ENCODE peak calls at places on chromosomes 4 and X, in seven cellular contexts. One of them, this sample, is unnamed.

GRCh38 chr4:185286571-185286970 is 77.2 kb downstream of the SNX25 start:
- DNase-seq in PC-3: no peak
- DNase-seq in neural progenitor cell: no peak
- DNase-seq in SK-N-SH: no peak
- DNase-seq in GM23338: no peak
- DNase-seq in HCT116: no peak
- DNase-seq in hepatocyte: no peak
- DNase-seq in this sample: no peak

GRCh38 chr4:8644966-8645752 is 52.6 kb downstream of the CPZ start:
- DNase-seq in PC-3: no peak
- DNase-seq in hepatocyte: no peak
- DNase-seq in SK-N-SH: no peak
- DNase-seq in HCT116: no peak
- DNase-seq in GM23338: no peak
- DNase-seq in neural progenitor cell: no peak
- DNase-seq in this sample: no peak

GRCh38 chrX:17824980-17825379 is 36.1 kb downstream of the RAI2 start:
- DNase-seq in hepatocyte: no peak
- DNase-seq in PC-3: no peak
- DNase-seq in neural progenitor cell: no peak
- DNase-seq in SK-N-SH: no peak
- DNase-seq in GM23338: no peak
- DNase-seq in HCT116: no peak
- DNase-seq in this sample: no peak

GRCh38 chr4:113012122-113012725 is 37.2 kb upstream of the ANK2 start:
- DNase-seq in hepatocyte: no peak
- DNase-seq in neural progenitor cell: no peak
- DNase-seq in PC-3: no peak
- DNase-seq in SK-N-SH: peak; percentile 55
- DNase-seq in GM23338: no peak
- DNase-seq in HCT116: no peak
- DNase-seq in this sample: no peak

GRCh38 chrX:9785944-9786741 is at the start of gene SHROOM2:
- DNase-seq in PC-3: peak; percentile 23
- DNase-seq in SK-N-SH: peak; percentile 72
- DNase-seq in neural progenitor cell: peak; percentile 73
- DNase-seq in GM23338: peak; percentile 52
- DNase-seq in hepatocyte: peak; percentile 41
- DNase-seq in HCT116: no peak
- DNase-seq in this sample: no peak

GRCh38 chr4:164847016-164847415 is 30.0 kb upstream of the APELA start:
- DNase-seq in hepatocyte: no peak
- DNase-seq in HCT116: no peak
- DNase-seq in PC-3: no peak
- DNase-seq in GM23338: no peak
- DNase-seq in SK-N-SH: no peak
- DNase-seq in neural progenitor cell: no peak
- DNase-seq in this sample: no peak

GRCh38 chr4:46931981-46932380 is 22.9 kb upstream of the COX7B2 start:
- DNase-seq in HCT116: no peak
- DNase-seq in PC-3: peak; percentile 41
- DNase-seq in neural progenitor cell: peak; percentile 58
- DNase-seq in hepatocyte: peak; percentile 37
- DNase-seq in SK-N-SH: no peak
- DNase-seq in GM23338: peak; percentile 75
- DNase-seq in this sample: peak; percentile 14

GRCh38 chr4:2135083-2135482 is 76.0 kb downstream of the NAT8L start:
- DNase-seq in SK-N-SH: peak; percentile 49
- DNase-seq in neural progenitor cell: no peak
- DNase-seq in HCT116: no peak
- DNase-seq in GM23338: no peak
- DNase-seq in PC-3: no peak
- DNase-seq in hepatocyte: peak; percentile 33
- DNase-seq in this sample: no peak

GRCh38 chrX:12843061-12843667 is 23.7 kb upstream of the TLR7 start:
- DNase-seq in HCT116: no peak
- DNase-seq in neural progenitor cell: no peak
- DNase-seq in PC-3: no peak
- DNase-seq in GM23338: no peak
- DNase-seq in hepatocyte: no peak
- DNase-seq in SK-N-SH: no peak
- DNase-seq in this sample: no peak

GRCh38 chrX:19514791-19515614 is at the start of gene MAP3K15:
- DNase-seq in HCT116: no peak
- DNase-seq in GM23338: peak; percentile 61
- DNase-seq in hepatocyte: peak; percentile 39
- DNase-seq in SK-N-SH: peak; percentile 74
- DNase-seq in neural progenitor cell: peak; percentile 72
- DNase-seq in PC-3: peak; percentile 50
- DNase-seq in this sample: no peak

GRCh38 chr4:169024762-169025161 is 14.7 kb upstream of the CBR4 start:
- DNase-seq in hepatocyte: peak; percentile 37
- DNase-seq in PC-3: peak; percentile 68
- DNase-seq in HCT116: peak; percentile 15
- DNase-seq in SK-N-SH: peak; percentile 69
- DNase-seq in GM23338: peak; percentile 30
- DNase-seq in neural progenitor cell: peak; percentile 49
- DNase-seq in this sample: peak; percentile 19

GRCh38 chrX:103792916-103793540 is 16.4 kb downstream of the PLP1 start:
- DNase-seq in SK-N-SH: no peak
- DNase-seq in hepatocyte: no peak
- DNase-seq in PC-3: peak; percentile 82
- DNase-seq in neural progenitor cell: no peak
- DNase-seq in GM23338: no peak
- DNase-seq in HCT116: no peak
- DNase-seq in this sample: no peak

GRCh38 chr4:12178614-12179263 is 750.0 kb upstream of the HS3ST1 start:
- DNase-seq in GM23338: no peak
- DNase-seq in hepatocyte: no peak
- DNase-seq in HCT116: no peak
- DNase-seq in SK-N-SH: no peak
- DNase-seq in neural progenitor cell: no peak
- DNase-seq in PC-3: no peak
- DNase-seq in this sample: no peak

GRCh38 chr4:154503598-154503997 is 12.0 kb upstream of the DCHS2 start:
- DNase-seq in HCT116: peak; percentile 50
- DNase-seq in neural progenitor cell: peak; percentile 51
- DNase-seq in GM23338: peak; percentile 82
- DNase-seq in SK-N-SH: peak; percentile 17
- DNase-seq in PC-3: peak; percentile 60
- DNase-seq in hepatocyte: peak; percentile 16
- DNase-seq in this sample: peak; percentile 38

GRCh38 chrX:17788439-17788838 is 51.1 kb downstream of the SCML1 start:
- DNase-seq in SK-N-SH: peak; percentile 80
- DNase-seq in neural progenitor cell: peak; percentile 30
- DNase-seq in PC-3: peak; percentile 74
- DNase-seq in hepatocyte: peak; percentile 40
- DNase-seq in GM23338: peak; percentile 60
- DNase-seq in HCT116: peak; percentile 10
- DNase-seq in this sample: peak; percentile 14

GRCh38 chr4:129900430-129900953 is 804.5 kb downstream of the C4orf33 start:
- DNase-seq in SK-N-SH: no peak
- DNase-seq in neural progenitor cell: no peak
- DNase-seq in HCT116: no peak
- DNase-seq in PC-3: no peak
- DNase-seq in GM23338: no peak
- DNase-seq in hepatocyte: peak; percentile 23
- DNase-seq in this sample: no peak

GRCh38 chr4:76679691-76680090 is 218.3 kb downstream of the SOWAHB start:
- DNase-seq in HCT116: no peak
- DNase-seq in PC-3: no peak
- DNase-seq in neural progenitor cell: no peak
- DNase-seq in GM23338: no peak
- DNase-seq in SK-N-SH: no peak
- DNase-seq in hepatocyte: no peak
- DNase-seq in this sample: no peak

GRCh38 chr4:124685851-124686250 is 26.7 kb downstream of the ANKRD50 start:
- DNase-seq in HCT116: no peak
- DNase-seq in GM23338: no peak
- DNase-seq in PC-3: no peak
- DNase-seq in neural progenitor cell: no peak
- DNase-seq in hepatocyte: no peak
- DNase-seq in SK-N-SH: no peak
- DNase-seq in this sample: no peak

GRCh38 chr4:59175588-59175987 is 2024.5 kb upstream of the ADGRL3 start:
- DNase-seq in hepatocyte: no peak
- DNase-seq in neural progenitor cell: no peak
- DNase-seq in GM23338: no peak
- DNase-seq in HCT116: no peak
- DNase-seq in PC-3: no peak
- DNase-seq in SK-N-SH: no peak
- DNase-seq in this sample: no peak

GRCh38 chr4:82839624-82840023 is 41.0 kb upstream of the SCD5 start:
- DNase-seq in HCT116: no peak
- DNase-seq in SK-N-SH: no peak
- DNase-seq in PC-3: no peak
- DNase-seq in neural progenitor cell: no peak
- DNase-seq in hepatocyte: no peak
- DNase-seq in GM23338: no peak
- DNase-seq in this sample: no peak

DNA sequence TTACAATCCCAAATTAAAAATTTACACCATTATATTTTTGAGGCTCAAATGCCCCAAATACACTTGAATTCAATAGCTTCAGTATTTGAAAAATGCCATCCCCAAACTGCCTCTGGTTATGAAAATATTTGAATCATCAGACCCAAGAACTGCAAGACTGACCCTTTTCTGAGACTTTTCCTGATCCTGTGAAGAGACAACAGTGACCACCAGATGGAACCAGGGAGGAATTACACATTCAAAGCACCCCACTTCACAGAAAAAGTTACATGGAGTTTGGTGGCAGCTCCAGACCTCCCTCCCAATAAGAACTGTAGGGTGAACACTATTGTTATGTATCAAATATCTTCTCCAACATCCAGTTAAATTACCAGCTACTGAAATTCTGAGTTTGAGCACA is 44.0 kb upstream of the SCD5 start:
- DNase-seq in GM23338: peak; percentile 53
- DNase-seq in hepatocyte: peak; percentile 12
- DNase-seq in neural progenitor cell: peak; percentile 15
- DNase-seq in HCT116: no peak
- DNase-seq in PC-3: no peak
- DNase-seq in SK-N-SH: peak; percentile 20
- DNase-seq in this sample: peak; percentile 16
- TF ChIP-seq CTCF in GM23338: peak; percentile 46
- TF ChIP-seq CTCF in hepatocyte: peak; percentile 38
- TF ChIP-seq CTCF in neural progenitor cell: peak; percentile 44
- TF ChIP-seq CTCF in HCT116: peak; percentile 6
- TF ChIP-seq CTCF in PC-3: peak; percentile 44
- TF ChIP-seq CTCF in SK-N-SH: peak; percentile 58
- TF ChIP-seq CTCF in this sample: peak; percentile 63

GRCh38 chr4:173446416-173446815 is 47.5 kb upstream of the SCRG1 start:
- DNase-seq in neural progenitor cell: no peak
- DNase-seq in HCT116: no peak
- DNase-seq in GM23338: no peak
- DNase-seq in SK-N-SH: no peak
- DNase-seq in PC-3: no peak
- DNase-seq in hepatocyte: no peak
- DNase-seq in this sample: no peak
- TF ChIP-seq EZH2phosphoT487 in neural progenitor cell: no peak
- TF ChIP-seq EZH2phosphoT487 in HCT116: no peak
- TF ChIP-seq EZH2phosphoT487 in GM23338: no peak
- TF ChIP-seq EZH2phosphoT487 in SK-N-SH: no peak
- TF ChIP-seq EZH2phosphoT487 in PC-3: no peak
- TF ChIP-seq EZH2phosphoT487 in hepatocyte: no peak
- TF ChIP-seq EZH2phosphoT487 in this sample: no peak

GRCh38 chrX:133056341-133056740 is 40.6 kb downstream of the USP26 start:
- DNase-seq in HCT116: no peak
- DNase-seq in hepatocyte: no peak
- DNase-seq in GM23338: no peak
- DNase-seq in SK-N-SH: no peak
- DNase-seq in neural progenitor cell: no peak
- DNase-seq in PC-3: peak; percentile 83
- DNase-seq in this sample: no peak

GRCh38 chrX:133053854-133054565 is 42.9 kb downstream of the USP26 start:
- DNase-seq in SK-N-SH: no peak
- DNase-seq in PC-3: peak; percentile 67
- DNase-seq in hepatocyte: no peak
- DNase-seq in GM23338: peak; percentile 6
- DNase-seq in neural progenitor cell: peak; percentile 36
- DNase-seq in HCT116: no peak
- DNase-seq in this sample: no peak

GRCh38 chrX:133054761-133055385 is 42.0 kb downstream of the USP26 start:
- DNase-seq in SK-N-SH: no peak
- DNase-seq in GM23338: no peak
- DNase-seq in hepatocyte: no peak
- DNase-seq in HCT116: no peak
- DNase-seq in PC-3: peak; percentile 38
- DNase-seq in neural progenitor cell: no peak
- DNase-seq in this sample: no peak
- H3K27ac ChIP-seq in SK-N-SH: no peak overlapping the region
- H3K27ac ChIP-seq in GM23338: no peak overlapping the region
- H3K27ac ChIP-seq in hepatocyte: peak overlapping the region; percentile 10
- H3K27ac ChIP-seq in HCT116: no peak overlapping the region
- H3K27ac ChIP-seq in PC-3: peak overlapping the region; percentile 54
- H3K27ac ChIP-seq in neural progenitor cell: no peak overlapping the region
- H3K27ac ChIP-seq in this sample: no peak overlapping the region

GRCh38 chrX:151711787-151712186 is 4.0 kb upstream of the FATE1 start:
- DNase-seq in hepatocyte: no peak
- DNase-seq in neural progenitor cell: no peak
- DNase-seq in PC-3: no peak
- DNase-seq in SK-N-SH: no peak
- DNase-seq in GM23338: peak; percentile 5
- DNase-seq in HCT116: no peak
- DNase-seq in this sample: no peak

GRCh38 chrX:151715735-151716134 is at the start of gene FATE1:
- DNase-seq in HCT116: no peak
- DNase-seq in hepatocyte: no peak
- DNase-seq in SK-N-SH: no peak
- DNase-seq in GM23338: no peak
- DNase-seq in PC-3: no peak
- DNase-seq in neural progenitor cell: no peak
- DNase-seq in this sample: no peak

GRCh38 chrX:151714367-151714766 is 1.5 kb upstream of the FATE1 start:
- DNase-seq in PC-3: no peak
- DNase-seq in neural progenitor cell: no peak
- DNase-seq in GM23338: peak; percentile 30
- DNase-seq in hepatocyte: no peak
- DNase-seq in HCT116: no peak
- DNase-seq in SK-N-SH: no peak
- DNase-seq in this sample: no peak

GRCh38 chrX:151712253-151712652 is 3.6 kb upstream of the FATE1 start:
- DNase-seq in hepatocyte: no peak
- DNase-seq in HCT116: no peak
- DNase-seq in neural progenitor cell: no peak
- DNase-seq in SK-N-SH: no peak
- DNase-seq in GM23338: no peak
- DNase-seq in PC-3: no peak
- DNase-seq in this sample: no peak

GRCh38 chrX:151713859-151714258 is 2.0 kb upstream of the FATE1 start:
- DNase-seq in HCT116: peak; percentile 2
- DNase-seq in hepatocyte: peak; percentile 29
- DNase-seq in GM23338: peak; percentile 62
- DNase-seq in SK-N-SH: peak; percentile 48
- DNase-seq in neural progenitor cell: peak; percentile 52
- DNase-seq in PC-3: peak; percentile 47
- DNase-seq in this sample: peak; percentile 11
- TF ChIP-seq CTCF in HCT116: peak; percentile 44
- TF ChIP-seq CTCF in hepatocyte: no peak
- TF ChIP-seq CTCF in GM23338: peak; percentile 79
- TF ChIP-seq CTCF in SK-N-SH: peak; percentile 59
- TF ChIP-seq CTCF in neural progenitor cell: peak; percentile 55
- TF ChIP-seq CTCF in PC-3: peak; percentile 58
- TF ChIP-seq CTCF in this sample: peak; percentile 67

This sample was measured in OCI-LY7.